ENCODE peak calls at places on chromosomes 1 and 21, in five cellular contexts. L, T, J, H and K are unnamed samples.
A peak's percentile ranks its signal among the peaks of the same experiment; 100 is the strongest.

GRCh38 chr1:17260738-17261137 is 11.8 kb downstream of the PADI3 start:
- DNase-seq in T (no peak), H (no peak), L (no peak), J (no peak), K (no peak)

GRCh38 chr1:9363061-9363471 is 70.4 kb downstream of the SPSB1 start:
- DNase-seq in L (no peak), J (no peak), T (no peak), H (no peak), K (no peak)

GRCh38 chr1:236502972-236503639 is 20.7 kb upstream of the LGALS8 start:
- DNase-seq in H (no peak), T (peak; percentile 59), J (no peak), L (peak; percentile 36), K (no peak)

GRCh38 chr1:53615101-53615500 is 123.9 kb downstream of the GLIS1 start:
- DNase-seq in L (no peak), H (peak; percentile 38), T (no peak), J (no peak), K (no peak)

GRCh38 chr1:158930504-158930903 is 848 bp upstream of the PYHIN1 start:
- DNase-seq in L (no peak), J (no peak), T (no peak), H (no peak), K (no peak)

GRCh38 chr1:182720465-182720864 is 36.1 kb upstream of the RGS8 start:
- DNase-seq in H (no peak), J (no peak), L (peak; percentile 19), T (no peak), K (no peak)

GRCh38 chr1:223846668-223847007 is 891 bp upstream of the TP53BP2 start:
- DNase-seq in J (no peak), H (no peak), T (no peak), L (no peak), K (no peak)

GRCh38 chr1:88680446-88680845 is 3.6 kb upstream of the PKN2 start:
- DNase-seq in H (no peak), L (no peak), T (no peak), J (no peak), K (no peak)

GRCh38 chr1:175434268-175434860 is 241.8 kb upstream of the KIAA0040 start:
- DNase-seq in J (no peak), T (no peak), L (no peak), H (no peak), K (no peak)

GRCh38 chr21:35274090-35274489 is 225.0 kb upstream of the RUNX1 start:
- DNase-seq in H (no peak), L (no peak), T (no peak), J (no peak), K (no peak)

GRCh38 chr1:27117733-27118439 is 37.0 kb downstream of the SLC9A1 start:
- DNase-seq in T (no peak), J (no peak), L (no peak), H (no peak), K (no peak)

GRCh38 chr21:27545754-27546349 is 579.0 kb upstream of the ADAMTS5 start:
- DNase-seq in T (no peak), L (no peak), H (no peak), J (no peak), K (no peak)

GRCh38 chr1:68173283-68174172 is 58.8 kb downstream of the WLS start:
- DNase-seq in H (no peak), L (no peak), J (no peak), T (no peak), K (no peak)

GRCh38 chr1:86466986-86467385 is 1.7 kb upstream of the CLCA1 start:
- DNase-seq in J (no peak), T (no peak), H (no peak), L (no peak), K (no peak)

GRCh38 chr1:181514298-181515290 is 31.3 kb downstream of the CACNA1E start:
- DNase-seq in H (no peak), J (no peak), L (no peak), T (no peak), K (no peak)

GRCh38 chr1:222310830-222311229 is 237.1 kb downstream of the HHIPL2 start:
- DNase-seq in H (no peak), L (no peak), T (peak; percentile 59), J (no peak), K (no peak)

GRCh38 chr1:2946291-2946690 is 75.0 kb upstream of the ACTRT2 start:
- DNase-seq in L (no peak), J (no peak), T (peak; percentile 17), H (no peak), K (no peak)

GRCh38 chr21:34524671-34525601 is 12.9 kb upstream of the KCNE1 start:
- DNase-seq in J (no peak), H (no peak), T (peak; percentile 32), L (no peak), K (no peak)

GRCh38 chr1:228510101-228510850 is 23.1 kb downstream of the RNF187 start:
- DNase-seq in J (no peak), L (no peak), T (peak; percentile 5), H (peak; percentile 19), K (no peak)

GRCh38 chr1:209996348-209996747 is 58.3 kb downstream of the SYT14 start:
- DNase-seq in T (no peak), L (no peak), H (no peak), J (no peak), K (no peak)

GRCh38 chr1:220407101-220407683 is 120.7 kb upstream of the MARK1 start:
- DNase-seq in H (no peak), L (no peak), J (no peak), T (no peak), K (no peak)

GRCh38 chr1:7432102-7432895 is 338.8 kb upstream of the VAMP3 start:
- DNase-seq in T (no peak), J (no peak), L (no peak), H (no peak), K (no peak)

GRCh38 chr1:116414364-116414763 is 41.3 kb downstream of the ATP1A1 start:
- DNase-seq in H (no peak), J (no peak), L (no peak), T (no peak), K (no peak)

GRCh38 chr1:183543619-183544204 is 46.5 kb downstream of the NCF2 start:
- DNase-seq in J (no peak), T (no peak), H (no peak), L (peak; percentile 23), K (no peak)

GRCh38 chr1:17161137-17161700 is 42.0 kb upstream of the PADI2 start:
- DNase-seq in T (no peak), H (peak; percentile 29), L (no peak), J (no peak), K (no peak)

GRCh38 chr1:171717080-171717479 is 24.8 kb downstream of the VAMP4 start:
- DNase-seq in L (no peak), H (no peak), T (no peak), J (no peak), K (no peak)

GRCh38 chr1:153371231-153371630 is 4.2 kb downstream of the S100A12 start:
- DNase-seq in T (no peak), H (peak; percentile 8), L (no peak), J (no peak), K (no peak)

GRCh38 chr1:55885619-55886018 is 670.5 kb upstream of the USP24 start:
- DNase-seq in J (no peak), H (no peak), L (no peak), T (no peak), K (no peak)

GRCh38 chr1:19728413-19729145 is 63.9 kb downstream of the HTR6 start:
- DNase-seq in T (no peak), J (no peak), H (no peak), L (no peak), K (no peak)

GRCh38 chr1:109624215-109625010 is 4.8 kb downstream of the AMPD2 start:
- DNase-seq in H (no peak), L (no peak), T (no peak), J (no peak), K (no peak)

GRCh38 chr1:172916126-172916525 is 134.6 kb downstream of the TNFSF18 start:
- DNase-seq in T (no peak), H (no peak), J (no peak), L (no peak), K (no peak)

GRCh38 chr1:224433041-224433670 is 1.4 kb downstream of the WDR26 start:
- DNase-seq in H (peak; percentile 72), T (no peak), J (no peak), L (no peak), K (no peak)

DNA sequence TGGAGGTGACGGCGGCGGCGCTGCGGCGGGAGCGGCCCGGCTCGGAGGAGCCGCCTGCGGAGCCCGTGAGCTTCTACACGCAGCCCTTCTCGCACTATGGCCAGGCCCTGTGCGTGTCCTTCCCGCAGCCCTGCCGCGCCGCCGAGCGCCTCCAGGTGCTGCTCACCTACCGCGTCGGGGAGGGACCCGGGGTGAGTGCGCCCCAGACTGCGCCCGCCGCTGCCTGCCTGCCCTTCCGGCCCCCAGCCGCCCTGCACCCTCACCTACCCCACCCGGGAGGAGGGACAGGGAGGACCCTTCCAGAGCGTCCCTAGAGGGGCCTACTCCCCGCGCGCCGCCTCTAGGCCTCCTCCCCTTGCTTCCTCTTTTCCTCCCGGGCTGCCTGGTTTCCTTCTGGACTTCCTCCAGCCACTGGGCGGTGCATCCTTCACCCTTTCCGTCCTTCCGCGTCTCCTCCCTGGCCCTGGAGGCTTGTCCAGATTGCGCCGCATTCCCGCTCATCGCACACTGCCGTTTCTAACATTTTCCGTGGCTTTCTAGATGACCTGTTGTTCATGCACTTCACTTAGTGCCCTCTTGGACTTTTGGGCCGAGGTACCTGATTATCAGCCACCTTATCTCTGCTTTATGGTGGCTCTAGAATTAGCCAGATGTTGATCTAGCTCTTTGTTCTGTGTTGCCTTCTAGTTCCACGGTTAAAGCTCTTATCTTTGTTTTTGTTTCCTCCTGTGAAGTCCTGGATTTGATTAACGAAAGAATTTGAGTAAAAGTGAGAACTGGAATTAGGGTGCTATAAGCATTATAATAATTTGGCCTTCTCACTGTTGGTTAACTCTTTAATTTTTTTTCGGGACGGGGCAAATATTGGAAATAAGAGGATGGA is 716 bp downstream of the RNPEP start:
- DNase-seq in H (peak; percentile 83), L (peak; percentile 51), T (peak; percentile 85), J (peak; percentile 46), K (no peak)
- TF ChIP-seq CTCF in H (no peak), L (peak; percentile 5), T (no peak), J (no peak), K (peak; percentile 38)

GRCh38 chr1:245493029-245493428 is 338.2 kb downstream of the KIF26B start:
- DNase-seq in H (no peak), L (peak; percentile 36), J (no peak), T (no peak), K (no peak)
- TF ChIP-seq CTCF in H (no peak), L (peak; percentile 50), J (no peak), T (no peak), K (no peak)

GRCh38 chr1:206540044-206540758 is 32.9 kb downstream of the RASSF5 start:
- DNase-seq in J (no peak), L (no peak), H (peak; percentile 83), T (no peak), K (no peak)
- TF ChIP-seq CTCF in J (no peak), L (no peak), H (no peak), T (no peak), K (no peak)

GRCh38 chr1:24991242-24992037 is 61.4 kb upstream of the RUNX3 start:
- DNase-seq in H (no peak), L (no peak), J (no peak), T (no peak), K (no peak)
- TF ChIP-seq CTCF in H (no peak), L (no peak), J (no peak), T (no peak), K (no peak)

DNA sequence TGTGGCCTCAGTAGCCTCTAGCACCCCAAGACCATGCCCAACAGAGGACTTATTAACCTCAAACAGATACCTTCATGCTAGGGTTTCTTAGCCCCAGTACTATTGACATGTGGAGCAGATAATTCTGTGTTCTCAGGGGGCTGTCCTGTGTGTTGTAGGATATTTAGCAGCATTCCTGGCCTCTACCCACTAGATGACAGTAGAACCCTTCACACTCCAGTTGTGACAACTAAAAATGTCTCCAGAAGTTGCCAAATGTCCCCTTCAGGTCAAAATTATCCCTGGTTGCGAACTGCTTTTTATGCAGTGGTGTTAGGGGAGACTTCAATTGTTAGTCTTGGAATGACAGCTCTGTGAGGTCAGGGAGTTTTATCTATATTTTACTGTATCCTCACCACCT is 8.1 kb downstream of the KAZN start:
- DNase-seq in L (no peak), H (no peak), J (no peak), T (no peak), K (no peak)
- TF ChIP-seq CTCF in L (peak; percentile 16), H (no peak), J (no peak), T (no peak), K (peak; percentile 38)